ENCODE peak calls at places on chromosomes 16 and 17, in four cellular contexts. J is K562, P is GM12878, B is HepG2. F is an unnamed sample.

GRCh38 chr17:43546317-43547188 is at the start of gene ETV4:
- DNase-seq in J (peak; percentile 99), P (peak; percentile 55), B (peak; percentile 96), F (peak; percentile 90)

GRCh38 chr17:79948918-79949645 is 86.6 kb downstream of the TBC1D16 start:
- DNase-seq in J (no peak), B (no peak), P (no peak), F (no peak)

GRCh38 chr17:76208120-76208519 is 32.2 kb downstream of the RNF157 start:
- DNase-seq in J (no peak), B (no peak), P (peak; percentile 66), F (no peak)

GRCh38 chr17:81608082-81608481 is 28.8 kb downstream of the NPLOC4 start:
- DNase-seq in B (no peak), J (no peak), P (no peak), F (no peak)

GRCh38 chr17:77002103-77003045 is 134.2 kb downstream of the MGAT5B start:
- DNase-seq in B (peak; percentile 100), J (no peak), P (no peak), F (no peak)

GRCh38 chr17:45936610-45937009 is 42.3 kb downstream of the MAPT start:
- DNase-seq in P (no peak), J (no peak), B (no peak), F (no peak)

GRCh38 chr17:82948081-82948511 is 108.3 kb upstream of the ZNF750 start:
- DNase-seq in B (no peak), P (no peak), J (no peak), F (no peak)

GRCh38 chr17:64022631-64023063 is 2.2 kb upstream of the ICAM2 start:
- DNase-seq in J (no peak), B (no peak), P (no peak), F (no peak)

GRCh38 chr17:77018504-77018903 is 122.3 kb upstream of the SEC14L1 start:
- DNase-seq in J (no peak), B (no peak), P (no peak), F (no peak)

GRCh38 chr17:77393274-77393600 is 252.5 kb downstream of the SEC14L1 start:
- DNase-seq in J (no peak), B (no peak), P (no peak), F (no peak)

GRCh38 chr16:64866026-64866425 is 255.8 kb downstream of the CDH11 start:
- DNase-seq in B (no peak), J (no peak), P (no peak), F (no peak)

GRCh38 chr17:6346387-6346786 is 88.5 kb downstream of the AIPL1 start:
- DNase-seq in P (no peak), B (no peak), J (no peak), F (no peak)

GRCh38 chr17:76866774-76867577 is 1.2 kb upstream of the MGAT5B start:
- DNase-seq in B (no peak), P (no peak), J (no peak), F (no peak)

GRCh38 chr16:87802670-87803069 is 36.9 kb upstream of the KLHDC4 start:
- DNase-seq in J (no peak), P (no peak), B (no peak), F (no peak)

GRCh38 chr16:87499189-87499486 is 6.3 kb upstream of the ZCCHC14 start:
- DNase-seq in B (no peak), P (no peak), J (no peak), F (no peak)

GRCh38 chr16:55508941-55509920 is at the start of gene LPCAT2:
- DNase-seq in P (no peak), B (peak; percentile 76), J (peak; percentile 94), F (peak; percentile 95)

GRCh38 chr17:77363821-77364361 is 223.1 kb downstream of the SEC14L1 start:
- DNase-seq in B (peak; percentile 71), P (no peak), J (peak; percentile 89), F (no peak)

GRCh38 chr16:20765732-20766131 is 1.9 kb downstream of the ACSM3 start:
- DNase-seq in P (no peak), J (no peak), B (no peak), F (no peak)

GRCh38 chr16:58022601-58023371 is 2.8 kb upstream of the MMP15 start:
- DNase-seq in B (no peak), J (no peak), P (no peak), F (no peak)

GRCh38 chr17:69744512-69745098 is 330.1 kb downstream of the MAP2K6 start:
- DNase-seq in J (no peak), B (no peak), P (no peak), F (no peak)

GRCh38 chr17:63512896-63513644 is 10.1 kb upstream of the KCNH6 start:
- DNase-seq in J (no peak), B (no peak), P (no peak), F (no peak)

GRCh38 chr17:56351675-56352074 is 198.4 kb downstream of the ANKFN1 start:
- DNase-seq in B (no peak), P (no peak), J (no peak), F (no peak)

GRCh38 chr17:19384723-19385391 is 2.1 kb downstream of the MFAP4 start:
- DNase-seq in B (no peak), P (no peak), J (peak; percentile 14), F (no peak)

GRCh38 chr17:78915872-78916632 is 9.1 kb downstream of the TIMP2 start:
- DNase-seq in J (no peak), P (no peak), B (no peak), F (no peak)

GRCh38 chr17:40819528-40820125 is 2.8 kb downstream of the KRT10 start:
- DNase-seq in P (no peak), B (peak; percentile 28), J (peak; percentile 49), F (peak; percentile 6)

GRCh38 chr17:57823469-57824401 is 26.1 kb downstream of the MRPS23 start:
- DNase-seq in J (no peak), P (no peak), B (no peak), F (peak; percentile 59)

GRCh38 chr16:87968541-87968940 is 17.3 kb downstream of the BANP start:
- DNase-seq in J (no peak), P (no peak), B (no peak), F (no peak)

GRCh38 chr17:36867716-36868115 is 69.6 kb upstream of the LHX1 start:
- DNase-seq in J (no peak), B (no peak), P (no peak), F (no peak)

GRCh38 chr17:81338301-81339179 is 43.4 kb upstream of the SLC38A10 start:
- DNase-seq in P (no peak), B (no peak), J (no peak), F (no peak)

GRCh38 chr17:77999413-78000173 is 41.1 kb downstream of the TNRC6C start:
- DNase-seq in B (peak; percentile 21), J (no peak), P (no peak), F (no peak)

GRCh38 chr17:973053-973452 is 6.5 kb downstream of the NXN start:
- DNase-seq in P (no peak), B (no peak), J (no peak), F (no peak)

DNA sequence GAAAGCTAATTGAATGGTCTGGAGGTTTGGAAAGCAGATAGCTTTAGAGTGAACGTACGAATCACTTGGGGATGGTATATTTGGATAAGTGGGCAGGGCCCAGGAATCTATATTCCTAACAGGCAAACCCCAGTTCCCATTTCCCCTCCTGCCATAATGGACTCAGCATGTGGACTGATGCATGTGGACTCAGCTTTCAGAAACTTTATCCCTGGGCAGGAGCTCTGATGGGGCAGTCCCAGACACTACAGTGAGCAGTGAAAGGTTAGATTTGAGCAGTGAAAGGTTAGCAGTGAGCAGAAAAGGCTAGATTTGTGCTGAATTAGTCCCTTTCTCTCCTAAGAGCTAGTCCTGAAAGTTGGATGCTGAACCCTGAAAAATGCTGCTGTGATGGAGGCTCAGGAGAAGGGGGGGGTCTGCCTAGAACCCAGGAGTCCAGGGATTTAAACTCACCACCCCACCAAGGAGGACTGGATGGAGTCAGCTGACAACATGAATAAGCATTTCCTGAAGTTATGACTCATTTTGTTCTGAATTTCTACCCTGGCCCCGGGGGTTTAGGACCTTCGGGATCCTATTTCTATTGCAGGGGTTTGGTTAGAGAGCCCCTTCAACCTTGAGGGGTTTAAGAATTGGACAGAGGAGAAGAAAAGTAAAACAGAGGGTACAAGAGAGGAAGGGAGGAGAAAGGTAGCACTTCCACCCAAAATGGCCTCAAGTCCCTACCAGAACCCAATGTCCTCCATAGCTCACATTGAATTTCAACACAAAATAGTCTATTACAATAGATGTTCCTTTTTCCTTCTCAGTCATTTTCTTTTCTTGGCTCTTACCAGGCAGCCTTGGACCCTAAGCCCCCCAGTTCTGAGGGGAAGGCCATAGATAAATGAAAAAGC is 10.3 kb upstream of the FZD2 start:
- DNase-seq in P (no peak), B (no peak), J (peak; percentile 60), F (no peak)
- TF ChIP-seq FOXK2 in P (no peak), B (no peak), J (no peak), F (no peak)

GRCh38 chr16:28301620-28302019 is 9.3 kb downstream of the SBK1 start:
- DNase-seq in B (no peak), P (no peak), J (no peak), F (no peak)
- TF ChIP-seq FOXK2 in B (no peak), P (no peak), J (no peak), F (no peak)

GRCh38 chr17:49280061-49280460 is 49.5 kb upstream of the PHOSPHO1 start:
- DNase-seq in J (no peak), P (no peak), B (no peak), F (no peak)

GRCh38 chr17:49280918-49281317 is 50.3 kb upstream of the PHOSPHO1 start:
- DNase-seq in P (no peak), J (no peak), B (no peak), F (no peak)

GRCh38 chr17:49278076-49278475 is 47.5 kb upstream of the PHOSPHO1 start:
- DNase-seq in P (no peak), J (no peak), B (no peak), F (no peak)

DNA sequence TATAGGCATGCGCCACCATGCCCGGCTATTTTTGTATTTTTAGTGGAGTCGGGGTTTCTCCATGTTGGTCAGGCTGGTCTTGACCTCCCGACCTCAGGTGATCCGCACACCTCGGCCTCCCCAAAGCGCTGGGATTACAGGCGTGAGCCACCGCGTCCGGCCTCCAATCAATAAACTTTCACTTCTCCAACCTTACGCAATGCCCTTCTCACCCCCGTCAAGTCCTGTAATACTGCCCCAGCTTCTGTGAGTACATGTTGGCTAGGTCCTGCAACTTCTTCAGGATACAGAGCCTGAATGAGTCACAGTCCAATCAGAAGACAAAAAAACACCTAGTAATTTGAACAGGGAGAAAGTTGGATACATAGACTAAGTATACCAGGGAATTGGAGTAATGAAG is 47.1 kb upstream of the PHOSPHO1 start:
- DNase-seq in B (no peak), J (no peak), P (no peak), F (no peak)
- TF ChIP-seq FOXK2 in B (no peak), J (no peak), P (no peak), F (no peak)

DNA sequence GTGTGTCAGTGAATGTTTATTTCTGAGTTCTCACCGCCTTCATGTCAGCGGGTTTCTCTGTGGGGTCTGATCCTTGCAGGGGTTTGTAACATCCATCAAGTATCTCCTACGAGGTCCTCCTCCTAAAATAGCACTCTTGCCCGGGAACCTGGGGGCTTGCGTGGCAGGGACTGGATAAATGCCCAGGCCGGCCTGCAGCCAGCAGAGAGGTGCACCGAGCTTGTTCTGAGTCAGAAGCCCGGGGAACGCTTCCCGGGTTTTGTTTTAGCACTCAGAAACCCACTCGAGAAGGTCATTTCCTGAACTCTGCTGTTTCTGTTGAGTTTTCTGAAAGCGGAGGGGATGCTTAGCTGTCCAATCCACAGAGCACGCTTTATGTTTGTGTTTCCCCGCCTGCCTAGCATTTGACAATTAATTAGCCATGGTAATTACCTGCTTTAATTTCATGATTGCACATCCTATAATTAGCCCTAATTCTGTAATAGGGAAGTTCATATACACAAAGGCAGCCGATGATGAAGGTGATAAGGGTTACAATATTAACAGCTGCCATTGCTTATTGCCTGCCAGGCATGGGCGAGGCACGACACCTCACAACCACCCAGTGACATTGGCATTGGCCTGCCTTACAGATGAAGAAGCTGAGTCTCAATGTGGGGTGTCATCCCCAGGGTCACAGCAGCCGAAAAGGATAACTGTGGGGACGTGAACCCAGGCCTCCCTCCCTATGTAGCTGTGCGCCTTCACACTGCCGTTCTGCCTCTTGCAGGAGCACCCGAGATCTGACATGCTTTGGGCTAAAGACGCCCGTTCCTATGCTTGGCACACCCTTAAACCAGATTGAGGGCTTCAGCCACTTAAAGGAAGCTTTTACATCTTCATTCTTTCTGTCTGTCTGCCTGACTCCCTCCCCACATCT is 333.1 kb downstream of the CPPED1 start:
- DNase-seq in B (no peak), P (no peak), J (no peak), F (no peak)
- TF ChIP-seq FOXK2 in B (no peak), P (no peak), J (no peak), F (no peak)